ENCODE peak calls at places on chromosome 6, in nine cellular contexts. P is type B pancreatic cell; V is ureter; J is SK-MEL-5; D is NCI-H2081; N is transverse colon; R is Calu3; K is stimulated activated CD4-positive, alpha-beta T cell treated with anti-CD3 and anti-CD28 coated beads, Interleukin-1b, Interleukin-23, amount 100 ng/mL, for 24 hours; U is iPS-NIHi11. I is an unnamed sample.

GRCh38 chr6:35259946-35260626 is 551 bp downstream of the ZNF76 start:
- DNase-seq in P (no peak), V (peak; percentile 81), J (peak; percentile 75), D (peak; percentile 51), N (peak; percentile 80), R (peak; percentile 80), K (peak; percentile 43), U (peak; percentile 89), I (peak; percentile 92)

GRCh38 chr6:165694296-165694695 is 31.3 kb upstream of the PDE10A start:
- DNase-seq in P (no peak), V (no peak), J (no peak), D (no peak), N (no peak), R (no peak), K (no peak), U (no peak), I (no peak)

GRCh38 chr6:145112711-145113148 is 622.6 kb downstream of the EPM2A start:
- DNase-seq in P (no peak), V (no peak), J (no peak), D (no peak), N (no peak), R (no peak), K (no peak), U (no peak), I (no peak)

GRCh38 chr6:168634928-168635327 is 193.9 kb downstream of the SMOC2 start:
- DNase-seq in P (no peak), V (no peak), J (no peak), D (no peak), N (no peak), R (no peak), K (no peak), U (no peak), I (no peak)

GRCh38 chr6:137657351-137657911 is 163.2 kb upstream of the OLIG3 start:
- DNase-seq in P (no peak), V (no peak), J (no peak), D (no peak), N (no peak), R (no peak), K (no peak), U (no peak), I (no peak)

GRCh38 chr6:169623975-169624374 is 77.9 kb downstream of the WDR27 start:
- DNase-seq in P (no peak), V (no peak), J (no peak), D (no peak), N (no peak), R (no peak), K (no peak), U (no peak), I (no peak)

GRCh38 chr6:25670793-25671513 is 18.9 kb downstream of the SCGN start:
- DNase-seq in P (no peak), V (no peak), J (peak; percentile 55), D (no peak), N (no peak), R (no peak), K (no peak), U (no peak), I (no peak)

GRCh38 chr6:31680841-31681671 is at the start of gene LY6G5C:
- DNase-seq in P (peak; percentile 85), V (peak; percentile 89), J (peak; percentile 73), D (peak; percentile 77), N (peak; percentile 89), R (peak; percentile 94), K (peak; percentile 43), U (peak; percentile 76), I (peak; percentile 91)

GRCh38 chr6:166005846-166006592 is 161.6 kb downstream of the TBXT start:
- DNase-seq in P (no peak), V (no peak), J (peak; percentile 94), D (no peak), N (peak; percentile 46), R (peak; percentile 72), K (no peak), U (peak; percentile 72), I (no peak)

GRCh38 chr6:6918216-6918983 is 189.4 kb upstream of the RREB1 start:
- DNase-seq in P (no peak), V (no peak), J (peak; percentile 19), D (no peak), N (no peak), R (no peak), K (peak; percentile 64), U (no peak), I (no peak)

GRCh38 chr6:144931172-144932035 is 646.3 kb downstream of the UTRN start:
- DNase-seq in P (no peak), V (peak; percentile 50), J (peak; percentile 64), D (peak; percentile 62), N (peak; percentile 11), R (peak; percentile 39), K (peak; percentile 1), U (peak; percentile 37), I (no peak)

GRCh38 chr6:137297887-137298286 is 78.7 kb upstream of the IFNGR1 start:
- DNase-seq in P (no peak), V (no peak), J (no peak), D (no peak), N (peak; percentile 11), R (no peak), K (no peak), U (peak; percentile 78), I (no peak)

GRCh38 chr6:89260310-89260709 is 43.2 kb upstream of the GABRR1 start:
- DNase-seq in P (no peak), V (no peak), J (no peak), D (no peak), N (no peak), R (no peak), K (no peak), U (peak; percentile 32), I (no peak)

GRCh38 chr6:7640607-7641577 is 50.9 kb downstream of the SNRNP48 start:
- DNase-seq in P (no peak), V (no peak), J (peak; percentile 65), D (no peak), N (no peak), R (peak; percentile 6), K (no peak), U (no peak), I (no peak)

GRCh38 chr6:70377372-70377771 is 35.9 kb upstream of the FAM135A start:
- DNase-seq in P (no peak), V (no peak), J (no peak), D (no peak), N (no peak), R (no peak), K (no peak), U (no peak), I (no peak)

GRCh38 chr6:36374956-36375355 is 12.5 kb downstream of the ETV7 start:
- DNase-seq in P (no peak), V (no peak), J (no peak), D (no peak), N (no peak), R (no peak), K (no peak), U (no peak), I (no peak)

GRCh38 chr6:36683656-36684446 is 5.3 kb downstream of the CDKN1A start:
- DNase-seq in P (no peak), V (no peak), J (no peak), D (no peak), N (no peak), R (no peak), K (no peak), U (no peak), I (peak; percentile 81)

GRCh38 chr6:36928547-36928918 is 26.0 kb upstream of the PI16 start:
- DNase-seq in P (no peak), V (no peak), J (no peak), D (no peak), N (peak; percentile 40), R (no peak), K (no peak), U (no peak), I (no peak)

GRCh38 chr6:6225885-6226284 is 94.6 kb downstream of the F13A1 start:
- DNase-seq in P (no peak), V (no peak), J (no peak), D (no peak), N (peak; percentile 30), R (no peak), K (no peak), U (no peak), I (no peak)

GRCh38 chr6:8442149-8442548 is 6.8 kb upstream of the SLC35B3 start:
- DNase-seq in P (no peak), V (no peak), J (no peak), D (no peak), N (no peak), R (no peak), K (no peak), U (no peak), I (no peak)

GRCh38 chr6:47061631-47062300 is 19.6 kb upstream of the ADGRF1 start:
- DNase-seq in P (no peak), V (no peak), J (peak; percentile 84), D (no peak), N (peak; percentile 14), R (no peak), K (no peak), U (no peak), I (no peak)

GRCh38 chr6:65116326-65116725 is 590.7 kb downstream of the EYS start:
- DNase-seq in P (no peak), V (no peak), J (no peak), D (peak; percentile 74), N (no peak), R (no peak), K (no peak), U (no peak), I (no peak)

GRCh38 chr6:17828149-17828548 is 121.4 kb upstream of the NUP153 start:
- DNase-seq in P (no peak), V (no peak), J (no peak), D (no peak), N (no peak), R (no peak), K (no peak), U (no peak), I (no peak)

GRCh38 chr6:72534236-72534635 is 87.6 kb upstream of the KCNQ5 start:
- DNase-seq in P (no peak), V (no peak), J (no peak), D (no peak), N (no peak), R (no peak), K (no peak), U (no peak), I (no peak)

GRCh38 chr6:9086331-9086730 is 651.0 kb upstream of the SLC35B3 start:
- DNase-seq in P (no peak), V (no peak), J (peak; percentile 100), D (no peak), N (no peak), R (no peak), K (no peak), U (no peak), I (no peak)

GRCh38 chr6:94683409-94683808 is 893.9 kb upstream of the MANEA start:
- DNase-seq in P (no peak), V (no peak), J (no peak), D (no peak), N (no peak), R (no peak), K (no peak), U (no peak), I (no peak)

GRCh38 chr6:160730911-160731310 is 28.9 kb downstream of the PLG start:
- DNase-seq in P (no peak), V (no peak), J (peak; percentile 22), D (no peak), N (no peak), R (peak; percentile 9), K (no peak), U (peak; percentile 49), I (no peak)

GRCh38 chr6:132730560-132730959 is 16.7 kb upstream of the VNN1 start:
- DNase-seq in P (no peak), V (no peak), J (no peak), D (no peak), N (no peak), R (no peak), K (no peak), U (no peak), I (no peak)

GRCh38 chr6:154247119-154247814 is 109.3 kb downstream of the IPCEF1 start:
- DNase-seq in P (no peak), V (no peak), J (no peak), D (no peak), N (no peak), R (no peak), K (no peak), U (peak; percentile 20), I (no peak)

GRCh38 chr6:120202878-120203277 is 853.3 kb upstream of the MAN1A1 start:
- DNase-seq in P (no peak), V (no peak), J (no peak), D (no peak), N (no peak), R (no peak), K (no peak), U (no peak), I (no peak)